ENCODE peak calls at places on chromosomes 5 and 9, in six cellular contexts. J, K, L, T, P and R are unnamed samples.

GRCh38 chr5:33806736-33807442 is 84.9 kb downstream of the ADAMTS12 start:
- DNase-seq in J (peak; percentile 9), K (no peak), L (no peak), T (no peak), P (no peak), R (peak; percentile 87)

GRCh38 chr5:38373733-38374132 is 115.4 kb downstream of the EGFLAM start:
- DNase-seq in J (no peak), K (no peak), L (no peak), T (no peak), P (no peak), R (peak; percentile 6)

GRCh38 chr9:99180199-99180598 is 41.5 kb downstream of the ALG2 start:
- DNase-seq in J (no peak), K (no peak), L (no peak), T (no peak), P (no peak), R (no peak)

GRCh38 chr5:162268694-162269481 is 201.3 kb downstream of the GABRG2 start:
- DNase-seq in J (no peak), K (no peak), L (no peak), T (no peak), P (no peak), R (no peak)

GRCh38 chr5:943201-943873 is 50.7 kb downstream of the TRIP13 start:
- DNase-seq in J (no peak), K (no peak), L (no peak), T (no peak), P (no peak), R (no peak)

GRCh38 chr9:35599763-35600604 is 5.1 kb upstream of the TESK1 start:
- DNase-seq in J (peak; percentile 17), K (no peak), L (no peak), T (no peak), P (peak; percentile 24), R (no peak)

GRCh38 chr5:170597109-170597741 is 93.4 kb downstream of the KCNIP1 start:
- DNase-seq in J (no peak), K (no peak), L (no peak), T (no peak), P (peak; percentile 15), R (peak; percentile 73)

GRCh38 chr9:129693741-129694140 is 28.3 kb downstream of the PRRX2 start:
- DNase-seq in J (no peak), K (no peak), L (no peak), T (no peak), P (no peak), R (no peak)

GRCh38 chr9:101674165-101674564 is 64.3 kb downstream of the GRIN3A start:
- DNase-seq in J (no peak), K (no peak), L (no peak), T (no peak), P (no peak), R (no peak)

GRCh38 chr5:177382423-177383029 is 1.7 kb upstream of the SLC34A1 start:
- DNase-seq in J (no peak), K (no peak), L (no peak), T (no peak), P (peak; percentile 59), R (peak; percentile 18)

GRCh38 chr5:17172801-17173200 is 44.6 kb upstream of the BASP1 start:
- DNase-seq in J (no peak), K (no peak), L (no peak), T (no peak), P (no peak), R (no peak)

GRCh38 chr9:127121628-127122175 is 733 bp downstream of the ANGPTL2 start:
- DNase-seq in J (no peak), K (no peak), L (no peak), T (no peak), P (no peak), R (peak; percentile 35)

GRCh38 chr5:93076096-93076495 is 504.9 kb downstream of the NR2F1-AS1 start:
- DNase-seq in J (no peak), K (no peak), L (no peak), T (no peak), P (no peak), R (peak; percentile 77)

GRCh38 chr5:137808503-137809135 is 54.5 kb upstream of the HNRNPA0 start:
- DNase-seq in J (peak; percentile 6), K (no peak), L (no peak), T (no peak), P (no peak), R (no peak)

GRCh38 chr9:96661711-96662110 is 6.6 kb upstream of the PRXL2C start:
- DNase-seq in J (no peak), K (no peak), L (no peak), T (no peak), P (no peak), R (peak; percentile 73)

GRCh38 chr5:121144764-121145163 is 680.7 kb downstream of the PRR16 start:
- DNase-seq in J (peak; percentile 10), K (no peak), L (no peak), T (no peak), P (no peak), R (peak; percentile 35)

GRCh38 chr9:1098551-1098950 is 48.4 kb downstream of the DMRT2 start:
- DNase-seq in J (no peak), K (no peak), L (no peak), T (no peak), P (no peak), R (no peak)

GRCh38 chr9:6955251-6955921 is 197.6 kb downstream of the KDM4C start:
- DNase-seq in J (no peak), K (no peak), L (no peak), T (no peak), P (no peak), R (peak; percentile 77)

GRCh38 chr5:124537136-124537919 is 209.1 kb downstream of the ZNF608 start:
- DNase-seq in J (no peak), K (no peak), L (no peak), T (no peak), P (no peak), R (no peak)

GRCh38 chr9:131876486-131876885 is 136.6 kb upstream of the RAPGEF1 start:
- DNase-seq in J (no peak), K (no peak), L (no peak), T (no peak), P (no peak), R (no peak)

DNA sequence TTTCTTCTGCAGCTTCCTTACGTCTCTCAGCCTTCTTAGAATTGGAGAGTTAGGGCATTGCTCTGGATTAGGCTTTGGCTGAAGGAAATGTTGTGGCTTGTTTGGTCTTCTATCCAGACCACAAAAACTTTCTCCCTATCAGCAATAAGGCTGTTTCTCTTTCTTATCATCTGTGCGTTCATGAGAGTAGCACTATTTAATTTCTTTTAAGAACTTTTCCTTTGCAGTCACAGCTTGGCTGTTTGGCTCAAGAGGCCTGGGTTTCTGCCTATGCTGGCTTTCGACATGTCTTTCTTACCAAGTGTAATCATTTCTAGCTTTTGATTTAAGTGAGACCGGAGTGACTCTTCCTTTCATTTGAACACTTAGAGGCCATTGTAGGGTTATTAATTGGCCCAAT is 47.4 kb downstream of the PCSK5 start:
- DNase-seq in J (no peak), K (no peak), L (no peak), T (no peak), P (no peak), R (no peak)
- TF ChIP-seq CEBPB in J (no peak), K (no peak), L (no peak), T (no peak), P (no peak), R (no peak)

GRCh38 chr9:90306118-90306517 is 336.5 kb downstream of the DIRAS2 start:
- DNase-seq in J (no peak), K (no peak), L (no peak), T (no peak), P (no peak), R (no peak)

GRCh38 chr9:90310523-90310879 is 332.1 kb downstream of the DIRAS2 start:
- DNase-seq in J (no peak), K (no peak), L (no peak), T (no peak), P (no peak), R (no peak)

GRCh38 chr9:90308746-90309145 is 333.9 kb downstream of the DIRAS2 start:
- DNase-seq in J (no peak), K (no peak), L (no peak), T (no peak), P (no peak), R (no peak)

GRCh38 chr9:90309809-90310522 is 332.7 kb downstream of the DIRAS2 start:
- DNase-seq in J (no peak), K (no peak), L (no peak), T (no peak), P (no peak), R (no peak)

GRCh38 chr9:90307177-90307833 is 335.3 kb downstream of the DIRAS2 start:
- DNase-seq in J (no peak), K (no peak), L (no peak), T (no peak), P (no peak), R (no peak)
- TF ChIP-seq CEBPB in J (no peak), K (no peak), L (no peak), T (no peak), P (no peak), R (no peak)

GRCh38 chr5:172795401-172795977 is 24.5 kb upstream of the DUSP1 start:
- DNase-seq in J (no peak), K (no peak), L (no peak), T (no peak), P (peak; percentile 42), R (peak; percentile 99)
- TF ChIP-seq CEBPB in J (no peak), K (no peak), L (no peak), T (no peak), P (no peak), R (peak; percentile 47)

DNA sequence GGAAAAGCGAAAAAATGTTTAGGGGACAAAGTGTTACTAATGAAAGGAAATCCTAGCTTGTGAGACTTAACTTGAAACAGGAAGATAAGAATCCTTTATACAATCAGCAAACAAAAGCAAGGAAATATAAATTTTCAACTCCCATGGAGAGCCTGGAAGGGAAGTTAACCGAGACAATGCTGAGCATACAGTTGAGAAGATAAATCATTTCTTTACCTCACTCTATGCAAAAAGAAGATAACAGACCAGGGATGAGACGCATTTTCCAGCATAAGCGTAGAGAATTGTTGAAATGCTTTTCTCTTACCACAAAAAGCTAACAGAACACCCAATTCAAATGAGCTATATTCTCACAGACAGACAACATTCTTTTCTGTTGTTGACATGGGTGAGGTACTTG is 309.6 kb downstream of the CWC27 start:
- DNase-seq in J (peak; percentile 55), K (no peak), L (no peak), T (no peak), P (no peak), R (no peak)
- TF ChIP-seq CEBPB in J (no peak), K (no peak), L (no peak), T (no peak), P (no peak), R (no peak)

GRCh38 chr5:56316302-56316994 is 83.3 kb upstream of the ANKRD55 start:
- DNase-seq in J (peak; percentile 19), K (no peak), L (no peak), T (no peak), P (no peak), R (no peak)
- TF ChIP-seq CEBPB in J (no peak), K (no peak), L (no peak), T (no peak), P (no peak), R (no peak)